ENCODE peak calls at places on chromosomes 7 and 10, in seven cellular contexts. B is RWPE1, M is EH, E is T-helper 1 cell, O is endothelial cell, U is AG04450, H is T-cell. P is an unnamed sample.

GRCh38 chr7:47470567-47471357 is 111.1 kb downstream of the TNS3 start:
- DNase-seq in B (no peak), M (no peak), E (no peak), O (no peak), U (no peak), H (no peak), P (no peak)

GRCh38 chr7:5667391-5667790 is 114.1 kb downstream of the RNF216 start:
- DNase-seq in B (no peak), M (no peak), E (no peak), O (peak; percentile 62), U (no peak), H (no peak), P (no peak)

GRCh38 chr7:25409897-25410635 is 181.8 kb upstream of the NPVF start:
- DNase-seq in B (no peak), M (no peak), E (no peak), O (no peak), U (no peak), H (no peak), P (no peak)

GRCh38 chr10:119377905-119378736 is 164.4 kb downstream of the RGS10 start:
- DNase-seq in B (no peak), M (no peak), E (no peak), O (no peak), U (no peak), H (no peak), P (no peak)

GRCh38 chr7:93245525-93246432 is 13.6 kb downstream of the VPS50 start:
- DNase-seq in B (peak; percentile 10), M (peak; percentile 48), E (no peak), O (no peak), U (peak; percentile 10), H (no peak), P (peak; percentile 34)

GRCh38 chr7:79051915-79052314 is 401.6 kb downstream of the MAGI2 start:
- DNase-seq in B (no peak), M (peak; percentile 11), E (no peak), O (no peak), U (no peak), H (no peak), P (no peak)

GRCh38 chr10:89352039-89352597 is 24.3 kb downstream of the IFIT3 start:
- DNase-seq in B (peak; percentile 78), M (peak; percentile 98), E (no peak), O (no peak), U (peak; percentile 85), H (no peak), P (peak; percentile 82)

GRCh38 chr7:87331687-87332256 is 13.7 kb upstream of the CROT start:
- DNase-seq in B (no peak), M (no peak), E (no peak), O (no peak), U (no peak), H (no peak), P (no peak)

GRCh38 chr10:50574932-50575331 is 48.8 kb downstream of the SGMS1 start:
- DNase-seq in B (no peak), M (no peak), E (no peak), O (no peak), U (no peak), H (no peak), P (no peak)

GRCh38 chr10:107614939-107615665 is 450.6 kb upstream of the SORCS1 start:
- DNase-seq in B (no peak), M (peak; percentile 84), E (no peak), O (no peak), U (no peak), H (no peak), P (peak; percentile 53)

GRCh38 chr10:71854031-71854430 is 3.0 kb upstream of the PSAP start:
- DNase-seq in B (no peak), M (peak; percentile 61), E (no peak), O (no peak), U (no peak), H (no peak), P (no peak)

GRCh38 chr10:80502621-80503583 is 34.8 kb upstream of the SH2D4B start:
- DNase-seq in B (no peak), M (peak; percentile 21), E (no peak), O (no peak), U (no peak), H (no peak), P (no peak)

GRCh38 chr7:84497873-84498272 is 303.3 kb upstream of the SEMA3A start:
- DNase-seq in B (no peak), M (peak; percentile 3), E (no peak), O (no peak), U (no peak), H (no peak), P (no peak)